ENCODE peak calls at places on chromosome 5, in five cellular contexts. One of them, this sample, is unnamed.

GRCh38 chr5:141605523-141606277 is 13.1 kb downstream of the DIAPH1 start:
- DNase-seq in left lung: peak; percentile 59
- DNase-seq in SK-N-SH: no peak
- DNase-seq in brain microvascular endothelial cell: peak; percentile 92
- DNase-seq in prostate gland: no peak
- DNase-seq in this sample: peak; percentile 56

GRCh38 chr5:107301959-107302840 is 368.5 kb downstream of the EFNA5 start:
- DNase-seq in brain microvascular endothelial cell: no peak
- DNase-seq in left lung: no peak
- DNase-seq in prostate gland: no peak
- DNase-seq in SK-N-SH: no peak
- DNase-seq in this sample: no peak

GRCh38 chr5:58849995-58850667 is 267.3 kb downstream of the RAB3C start:
- DNase-seq in SK-N-SH: peak; percentile 49
- DNase-seq in left lung: peak; percentile 54
- DNase-seq in prostate gland: peak; percentile 16
- DNase-seq in brain microvascular endothelial cell: peak; percentile 6
- DNase-seq in this sample: no peak

GRCh38 chr5:38591450-38591849 is 35.0 kb upstream of the LIFR start:
- DNase-seq in prostate gland: no peak
- DNase-seq in SK-N-SH: no peak
- DNase-seq in left lung: no peak
- DNase-seq in brain microvascular endothelial cell: no peak
- DNase-seq in this sample: no peak

GRCh38 chr5:10036136-10036535 is 213.6 kb downstream of the ATPSCKMT start:
- DNase-seq in prostate gland: no peak
- DNase-seq in left lung: no peak
- DNase-seq in brain microvascular endothelial cell: peak; percentile 33
- DNase-seq in SK-N-SH: no peak
- DNase-seq in this sample: no peak

GRCh38 chr5:168752416-168753190 is 173.4 kb upstream of the PANK3 start:
- DNase-seq in prostate gland: no peak
- DNase-seq in brain microvascular endothelial cell: no peak
- DNase-seq in SK-N-SH: no peak
- DNase-seq in left lung: no peak
- DNase-seq in this sample: no peak

GRCh38 chr5:18972244-18972643 is 1015.8 kb downstream of the CDH18 start:
- DNase-seq in prostate gland: no peak
- DNase-seq in left lung: no peak
- DNase-seq in SK-N-SH: no peak
- DNase-seq in brain microvascular endothelial cell: no peak
- DNase-seq in this sample: no peak

GRCh38 chr5:86766103-86766502 is 148.4 kb downstream of the COX7C start:
- DNase-seq in prostate gland: no peak
- DNase-seq in left lung: no peak
- DNase-seq in SK-N-SH: no peak
- DNase-seq in brain microvascular endothelial cell: no peak
- DNase-seq in this sample: no peak

GRCh38 chr5:67166460-67166871 is 30.1 kb downstream of the CD180 start:
- DNase-seq in prostate gland: no peak
- DNase-seq in SK-N-SH: no peak
- DNase-seq in brain microvascular endothelial cell: no peak
- DNase-seq in left lung: peak; percentile 76
- DNase-seq in this sample: peak; percentile 55

GRCh38 chr5:112283943-112284342 is 135.1 kb downstream of the EPB41L4A start:
- DNase-seq in left lung: no peak
- DNase-seq in SK-N-SH: no peak
- DNase-seq in prostate gland: no peak
- DNase-seq in brain microvascular endothelial cell: no peak
- DNase-seq in this sample: no peak

GRCh38 chr5:16916262-16916878 is 19.7 kb downstream of the MYO10 start:
- DNase-seq in prostate gland: no peak
- DNase-seq in brain microvascular endothelial cell: peak; percentile 89
- DNase-seq in left lung: no peak
- DNase-seq in SK-N-SH: no peak
- DNase-seq in this sample: no peak

GRCh38 chr5:154380263-154380662 is 65.5 kb upstream of the SAP30L start:
- DNase-seq in SK-N-SH: no peak
- DNase-seq in brain microvascular endothelial cell: no peak
- DNase-seq in prostate gland: no peak
- DNase-seq in left lung: no peak
- DNase-seq in this sample: no peak

GRCh38 chr5:59099270-59099994 is 516.6 kb downstream of the RAB3C start:
- DNase-seq in left lung: no peak
- DNase-seq in brain microvascular endothelial cell: peak; percentile 91
- DNase-seq in prostate gland: no peak
- DNase-seq in SK-N-SH: no peak
- DNase-seq in this sample: peak; percentile 42

GRCh38 chr5:6492934-6493333 is 44.3 kb downstream of the UBE2QL1 start:
- DNase-seq in left lung: no peak
- DNase-seq in brain microvascular endothelial cell: no peak
- DNase-seq in prostate gland: no peak
- DNase-seq in SK-N-SH: no peak
- DNase-seq in this sample: no peak

GRCh38 chr5:14665949-14666741 is 1.6 kb downstream of the OTULIN start:
- DNase-seq in left lung: no peak
- DNase-seq in brain microvascular endothelial cell: no peak
- DNase-seq in SK-N-SH: peak; percentile 39
- DNase-seq in prostate gland: peak; percentile 43
- DNase-seq in this sample: peak; percentile 28

GRCh38 chr5:176844281-176844680 is 33.9 kb downstream of the UNC5A start:
- DNase-seq in brain microvascular endothelial cell: no peak
- DNase-seq in prostate gland: no peak
- DNase-seq in left lung: no peak
- DNase-seq in SK-N-SH: no peak
- DNase-seq in this sample: no peak

GRCh38 chr5:126514159-126515141 is 80.6 kb downstream of the ALDH7A1 start:
- DNase-seq in prostate gland: no peak
- DNase-seq in left lung: no peak
- DNase-seq in SK-N-SH: no peak
- DNase-seq in brain microvascular endothelial cell: peak; percentile 73
- DNase-seq in this sample: no peak

GRCh38 chr5:67404261-67405100 is 207.9 kb upstream of the CD180 start:
- DNase-seq in brain microvascular endothelial cell: peak; percentile 31
- DNase-seq in left lung: no peak
- DNase-seq in SK-N-SH: no peak
- DNase-seq in prostate gland: no peak
- DNase-seq in this sample: no peak

DNA sequence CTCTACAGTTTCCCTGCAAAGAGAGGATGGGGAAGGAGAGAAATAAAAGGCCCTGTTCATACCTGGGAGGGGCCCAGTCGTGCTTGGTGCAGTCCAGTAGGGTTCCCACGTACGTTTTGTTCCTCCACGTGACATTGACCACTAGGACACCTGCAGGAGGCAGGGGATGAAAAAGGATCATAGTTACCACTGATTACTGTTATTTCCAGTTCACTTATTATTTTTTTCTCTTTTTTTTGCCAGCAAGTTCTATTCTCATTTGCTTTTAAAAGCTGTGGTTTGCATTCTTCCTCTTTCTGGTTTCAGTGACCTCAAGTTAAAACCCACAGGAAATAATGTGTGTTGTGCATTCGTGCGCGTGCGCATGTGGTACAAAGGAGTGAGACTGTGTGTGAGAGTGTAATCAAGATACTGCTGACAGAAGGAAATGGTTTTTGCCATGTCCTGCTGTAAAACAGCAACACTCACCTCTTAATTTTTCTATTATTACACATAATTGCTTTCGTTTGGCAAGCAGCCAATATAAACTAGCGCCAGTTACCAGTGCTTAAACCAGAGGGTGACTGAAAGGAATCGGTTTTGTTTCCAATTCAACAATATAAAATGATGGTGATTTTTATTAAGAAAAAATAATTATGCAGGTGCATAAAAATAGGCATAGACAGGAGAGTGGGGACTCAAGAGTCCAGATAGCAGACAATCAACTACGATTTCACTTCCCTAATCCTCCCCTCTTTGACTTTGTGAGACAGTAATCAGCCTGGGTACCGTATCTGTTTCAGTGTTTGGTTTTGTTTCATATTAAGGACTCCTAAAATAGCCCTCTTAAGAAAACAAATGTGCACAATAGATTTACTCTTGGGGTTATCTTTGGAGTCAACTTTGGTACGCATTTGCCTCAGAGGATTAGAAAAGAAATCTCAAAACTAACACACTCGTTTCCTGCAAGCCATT is 96.6 kb downstream of the ZNF608 start:
- DNase-seq in SK-N-SH: peak; percentile 78
- DNase-seq in prostate gland: no peak
- DNase-seq in brain microvascular endothelial cell: peak; percentile 95
- DNase-seq in left lung: peak; percentile 92
- DNase-seq in this sample: peak; percentile 71
- TF ChIP-seq CTCF in SK-N-SH: no peak
- TF ChIP-seq CTCF in prostate gland: no peak
- TF ChIP-seq CTCF in brain microvascular endothelial cell: no peak
- TF ChIP-seq CTCF in left lung: no peak
- TF ChIP-seq CTCF in this sample: no peak

DNA sequence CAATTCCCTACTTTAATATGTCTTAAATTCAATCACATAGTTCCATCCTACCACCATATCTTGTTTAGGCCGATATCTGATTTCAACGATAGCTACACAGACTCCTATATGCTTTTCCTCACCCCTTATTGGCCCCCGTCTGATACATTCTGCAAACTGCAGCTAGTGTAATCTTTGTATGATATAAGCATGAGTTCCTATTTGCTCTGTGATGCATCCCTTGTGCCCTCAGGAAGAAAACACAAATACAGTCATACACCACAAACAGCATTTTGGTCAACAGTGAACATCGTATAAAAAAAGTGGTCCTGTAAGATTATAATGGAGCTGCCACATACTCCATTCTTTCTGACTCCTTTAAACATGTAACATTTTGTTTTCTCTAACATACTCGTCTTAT is 837.8 kb upstream of the CDH6 start:
- DNase-seq in brain microvascular endothelial cell: no peak
- DNase-seq in SK-N-SH: no peak
- DNase-seq in prostate gland: no peak
- DNase-seq in left lung: no peak
- DNase-seq in this sample: no peak
- TF ChIP-seq CTCF in brain microvascular endothelial cell: no peak
- TF ChIP-seq CTCF in SK-N-SH: no peak
- TF ChIP-seq CTCF in prostate gland: no peak
- TF ChIP-seq CTCF in left lung: no peak
- TF ChIP-seq CTCF in this sample: no peak

GRCh38 chr5:36734422-36734821 is 128.0 kb downstream of the SLC1A3 start:
- DNase-seq in prostate gland: peak; percentile 16
- DNase-seq in brain microvascular endothelial cell: peak; percentile 19
- DNase-seq in SK-N-SH: peak; percentile 24
- DNase-seq in left lung: no peak
- DNase-seq in this sample: no peak
- TF ChIP-seq CTCF in prostate gland: peak; percentile 23
- TF ChIP-seq CTCF in brain microvascular endothelial cell: peak; percentile 42
- TF ChIP-seq CTCF in SK-N-SH: peak; percentile 41
- TF ChIP-seq CTCF in left lung: no peak
- TF ChIP-seq CTCF in this sample: no peak

GRCh38 chr5:127975961-127976360 is 107.6 kb upstream of the SLC12A2 start:
- DNase-seq in brain microvascular endothelial cell: no peak
- DNase-seq in left lung: no peak
- DNase-seq in SK-N-SH: no peak
- DNase-seq in prostate gland: no peak
- DNase-seq in this sample: no peak
- TF ChIP-seq CTCF in brain microvascular endothelial cell: peak; percentile 31
- TF ChIP-seq CTCF in left lung: no peak
- TF ChIP-seq CTCF in SK-N-SH: peak; percentile 7
- TF ChIP-seq CTCF in prostate gland: no peak
- TF ChIP-seq CTCF in this sample: no peak

GRCh38 chr5:663436-664342 is 29.5 kb downstream of the TPPP start:
- DNase-seq in prostate gland: no peak
- DNase-seq in brain microvascular endothelial cell: no peak
- DNase-seq in left lung: peak; percentile 32
- DNase-seq in SK-N-SH: no peak
- DNase-seq in this sample: no peak
- TF ChIP-seq CTCF in prostate gland: no peak
- TF ChIP-seq CTCF in brain microvascular endothelial cell: peak; percentile 6
- TF ChIP-seq CTCF in left lung: no peak
- TF ChIP-seq CTCF in SK-N-SH: no peak
- TF ChIP-seq CTCF in this sample: no peak

GRCh38 chr5:121257621-121258020 is 594.1 kb upstream of the FTMT start:
- DNase-seq in left lung: no peak
- DNase-seq in prostate gland: no peak
- DNase-seq in SK-N-SH: no peak
- DNase-seq in brain microvascular endothelial cell: no peak
- DNase-seq in this sample: no peak
- TF ChIP-seq CTCF in left lung: no peak
- TF ChIP-seq CTCF in prostate gland: no peak
- TF ChIP-seq CTCF in SK-N-SH: no peak
- TF ChIP-seq CTCF in brain microvascular endothelial cell: no peak
- TF ChIP-seq CTCF in this sample: no peak

GRCh38 chr5:181159286-181160143 is 12.1 kb downstream of the OR2V2 start:
- DNase-seq in SK-N-SH: peak; percentile 82
- DNase-seq in brain microvascular endothelial cell: peak; percentile 80
- DNase-seq in prostate gland: peak; percentile 81
- DNase-seq in left lung: peak; percentile 79
- DNase-seq in this sample: peak; percentile 90
- TF ChIP-seq CTCF in SK-N-SH: peak; percentile 89
- TF ChIP-seq CTCF in brain microvascular endothelial cell: peak; percentile 95
- TF ChIP-seq CTCF in prostate gland: peak; percentile 83
- TF ChIP-seq CTCF in left lung: peak; percentile 92
- TF ChIP-seq CTCF in this sample: peak; percentile 91

This sample was measured in natural killer cell.